ENCODE peak calls at places on chromosomes 6 and 20, in four cellular contexts. D is Peyer's patch, L is anterior cingulate cortex, Y is NCI-H1092 treated with DMSO at 0.1 percent for 48 hours. S is an unnamed sample.

GRCh38 chr6:129162605-129163004 is 279.7 kb downstream of the LAMA2 start:
- DNase-seq in Y (no peak), D (no peak), L (no peak), S (no peak)

GRCh38 chr20:54058420-54059139 is 11.8 kb downstream of the BCAS1 start:
- DNase-seq in L (no peak), Y (no peak), D (no peak), S (no peak)

GRCh38 chr6:156777577-156777865 is 343 bp downstream of the ARID1B start:
- DNase-seq in D (no peak), L (no peak), Y (no peak), S (no peak)

GRCh38 chr20:56202493-56203077 is 45.9 kb upstream of the MC3R start:
- DNase-seq in L (no peak), D (no peak), Y (peak), S (no peak)

GRCh38 chr6:159726196-159726917 is 949 bp upstream of the WTAP start:
- DNase-seq in Y (no peak), D (no peak), L (no peak), S (no peak)

GRCh38 chr6:144264270-144265060 is 20.7 kb upstream of the UTRN start:
- DNase-seq in L (no peak), D (no peak), Y (no peak), S (no peak)

GRCh38 chr6:57158658-57159057 is 13.5 kb upstream of the BAG2 start:
- DNase-seq in L (no peak), D (no peak), Y (no peak), S (no peak)

GRCh38 chr20:8578191-8578690 is 446.2 kb downstream of the PLCB1 start:
- DNase-seq in D (no peak), Y (no peak), L (no peak), S (no peak)

GRCh38 chr20:45910670-45911485 is 1.1 kb downstream of the PLTP start:
- DNase-seq in L (peak), D (peak), Y (no peak), S (peak)

GRCh38 chr20:18679020-18679419 is 91.2 kb downstream of the DTD1 start:
- DNase-seq in D (no peak), L (no peak), Y (peak), S (no peak)

S was measured in activated CD4-positive, alpha-beta T cell treated with anti-CD3 and anti-CD28 coated beads for 36 hours.